ENCODE peak calls at places on chromosomes 13 and 19, in eight cellular contexts. A, Y, R, D, Q, C, E and Z are unnamed samples.

GRCh38 chr13:32446220-32446619 is 18.3 kb upstream of the N4BP2L1 start:
- DNase-seq in A (no peak), Y (no peak), R (no peak), D (no peak), Q (no peak), C (no peak), E (no peak), Z (no peak)

GRCh38 chr19:51695088-51695487 is 2.0 kb downstream of the SPACA6 start:
- DNase-seq in A (no peak), Y (no peak), R (no peak), D (no peak), Q (no peak), C (no peak), E (no peak), Z (peak)

GRCh38 chr13:27504541-27504940 is 54.2 kb upstream of the MTIF3 start:
- DNase-seq in A (no peak), Y (no peak), R (no peak), D (no peak), Q (no peak), C (no peak), E (no peak), Z (peak)

GRCh38 chr19:1355258-1355973 is 28.3 kb upstream of the NDUFS7 start:
- DNase-seq in A (no peak), Y (no peak), R (peak), D (no peak), Q (no peak), C (no peak), E (no peak), Z (no peak)

GRCh38 chr13:39363393-39363792 is 239.6 kb downstream of the LHFPL6 start:
- DNase-seq in A (no peak), Y (peak), R (no peak), D (no peak), Q (no peak), C (no peak), E (no peak), Z (no peak)

GRCh38 chr19:2376784-2377519 is 16.9 kb downstream of the TMPRSS9 start:
- DNase-seq in A (no peak), Y (no peak), R (no peak), D (no peak), Q (no peak), C (no peak), E (no peak), Z (no peak)

GRCh38 chr13:26051231-26052135 is at the start of gene SHISA2:
- DNase-seq in A (no peak), Y (no peak), R (peak), D (peak), Q (peak), C (no peak), E (peak), Z (no peak)

GRCh38 chr13:45847554-45848224 is 3.9 kb downstream of the SIAH3 start:
- DNase-seq in A (peak), Y (peak), R (peak), D (no peak), Q (no peak), C (peak), E (no peak), Z (no peak)

GRCh38 chr13:110312669-110313031 is 5.6 kb downstream of the COL4A2 start:
- DNase-seq in A (no peak), Y (peak), R (no peak), D (peak), Q (no peak), C (no peak), E (no peak), Z (no peak)

GRCh38 chr19:4606921-4607678 is 32.2 kb upstream of the TNFAIP8L1 start:
- DNase-seq in A (no peak), Y (no peak), R (no peak), D (no peak), Q (no peak), C (no peak), E (no peak), Z (no peak)

GRCh38 chr13:59562924-59563323 is 600.8 kb downstream of the DIAPH3 start:
- DNase-seq in A (no peak), Y (no peak), R (no peak), D (no peak), Q (no peak), C (no peak), E (no peak), Z (no peak)

GRCh38 chr13:114111577-114111976 is 20.8 kb downstream of the RASA3 start:
- DNase-seq in A (no peak), Y (peak), R (peak), D (no peak), Q (no peak), C (peak), E (no peak), Z (peak)

GRCh38 chr19:35236638-35237400 is 8.3 kb upstream of the FAM187B start:
- DNase-seq in A (no peak), Y (no peak), R (no peak), D (no peak), Q (peak), C (peak), E (no peak), Z (no peak)

GRCh38 chr19:2410023-2410422 is 17.4 kb downstream of the TIMM13 start:
- DNase-seq in A (no peak), Y (no peak), R (no peak), D (no peak), Q (no peak), C (no peak), E (no peak), Z (no peak)

GRCh38 chr19:45406165-45406956 is at the start of gene POLR1G:
- DNase-seq in A (peak), Y (peak), R (peak), D (peak), Q (peak), C (peak), E (no peak), Z (peak)

GRCh38 chr13:67632590-67632989 is 402.5 kb upstream of the PCDH9 start:
- DNase-seq in A (no peak), Y (no peak), R (no peak), D (no peak), Q (no peak), C (no peak), E (no peak), Z (no peak)

GRCh38 chr19:50333737-50334617 is 4.8 kb upstream of the KCNC3 start:
- DNase-seq in A (peak), Y (peak), R (peak), D (peak), Q (no peak), C (peak), E (no peak), Z (no peak)

GRCh38 chr13:50365683-50366391 is 350.6 kb downstream of the KCNRG start:
- DNase-seq in A (no peak), Y (no peak), R (peak), D (peak), Q (peak), C (peak), E (no peak), Z (no peak)

GRCh38 chr13:59447846-59448620 is 715.7 kb downstream of the DIAPH3 start:
- DNase-seq in A (no peak), Y (no peak), R (no peak), D (no peak), Q (no peak), C (no peak), E (peak), Z (no peak)

GRCh38 chr13:93227906-93228801 is 1.5 kb downstream of the GPC6 start:
- DNase-seq in A (peak), Y (peak), R (no peak), D (peak), Q (no peak), C (peak), E (no peak), Z (no peak)

GRCh38 chr13:80030491-80030890 is 310.4 kb downstream of the SPRY2 start:
- DNase-seq in A (no peak), Y (no peak), R (peak), D (peak), Q (no peak), C (peak), E (peak), Z (no peak)

GRCh38 chr19:12994701-12995595 is at the start of gene NFIX:
- DNase-seq in A (peak), Y (peak), R (peak), D (no peak), Q (no peak), C (peak), E (no peak), Z (peak)

GRCh38 chr19:39946532-39946931 is 12.1 kb upstream of the FCGBP start:
- DNase-seq in A (no peak), Y (no peak), R (peak), D (no peak), Q (peak), C (no peak), E (no peak), Z (no peak)

GRCh38 chr13:96172066-96172465 is 82.2 kb downstream of the HS6ST3 start:
- DNase-seq in A (no peak), Y (no peak), R (no peak), D (no peak), Q (no peak), C (no peak), E (no peak), Z (no peak)

GRCh38 chr13:97279913-97280312 is 57.8 kb downstream of the MBNL2 start:
- DNase-seq in A (no peak), Y (no peak), R (no peak), D (no peak), Q (no peak), C (no peak), E (no peak), Z (no peak)

GRCh38 chr19:50854636-50855410 is at the start of gene KLK3:
- DNase-seq in A (no peak), Y (no peak), R (no peak), D (no peak), Q (no peak), C (no peak), E (no peak), Z (no peak)

GRCh38 chr13:64453831-64454230 is 2776.3 kb downstream of the PCDH9 start:
- DNase-seq in A (no peak), Y (no peak), R (no peak), D (no peak), Q (no peak), C (no peak), E (no peak), Z (no peak)

GRCh38 chr19:35732540-35733179 is 9.6 kb downstream of the IGFLR1 start:
- DNase-seq in A (no peak), Y (no peak), R (no peak), D (no peak), Q (no peak), C (no peak), E (no peak), Z (no peak)

GRCh38 chr19:14070268-14071050 is 2.1 kb upstream of the MISP3 start:
- DNase-seq in A (no peak), Y (no peak), R (no peak), D (no peak), Q (no peak), C (no peak), E (no peak), Z (no peak)

GRCh38 chr19:14073232-14073924 is 792 bp downstream of the MISP3 start:
- DNase-seq in A (peak), Y (peak), R (peak), D (peak), Q (no peak), C (peak), E (no peak), Z (no peak)

GRCh38 chr19:14078406-14078805 is 5.8 kb downstream of the MISP3 start:
- DNase-seq in A (no peak), Y (no peak), R (no peak), D (no peak), Q (no peak), C (no peak), E (no peak), Z (no peak)

GRCh38 chr19:14073925-14074838 is 1.6 kb downstream of the MISP3 start:
- DNase-seq in A (peak), Y (peak), R (no peak), D (no peak), Q (no peak), C (peak), E (no peak), Z (no peak)

GRCh38 chr19:14072535-14073231 is at the start of gene MISP3:
- DNase-seq in A (no peak), Y (peak), R (peak), D (peak), Q (no peak), C (peak), E (no peak), Z (no peak)
- TF ChIP-seq CTCF in A (no peak), Y (no peak), R (no peak), D (no peak), Q (no peak), C (no peak), E (no peak), Z (no peak)

GRCh38 chr13:41019027-41019487 is at the start of gene ELF1:
- DNase-seq in A (peak), Y (no peak), R (peak), D (peak), Q (no peak), C (peak), E (no peak), Z (no peak)
- H3K4me3 ChIP-seq in A (no peak), Y (peak), R (peak), D (peak), Q (peak), C (peak), E (no peak), Z (peak)

GRCh38 chr19:16889883-16890460 is 1.2 kb downstream of the F2RL3 start:
- DNase-seq in A (no peak), Y (peak), R (no peak), D (no peak), Q (no peak), C (no peak), E (no peak), Z (no peak)

GRCh38 chr19:16889429-16889882 is 657 bp downstream of the F2RL3 start:
- DNase-seq in A (no peak), Y (peak), R (peak), D (no peak), Q (no peak), C (no peak), E (no peak), Z (peak)

GRCh38 chr19:16890461-16891184 is 1.8 kb downstream of the F2RL3 start:
- DNase-seq in A (no peak), Y (peak), R (no peak), D (no peak), Q (no peak), C (no peak), E (no peak), Z (no peak)

GRCh38 chr19:16887353-16888265 is 1.2 kb upstream of the F2RL3 start:
- DNase-seq in A (no peak), Y (no peak), R (no peak), D (no peak), Q (no peak), C (no peak), E (no peak), Z (no peak)

DNA sequence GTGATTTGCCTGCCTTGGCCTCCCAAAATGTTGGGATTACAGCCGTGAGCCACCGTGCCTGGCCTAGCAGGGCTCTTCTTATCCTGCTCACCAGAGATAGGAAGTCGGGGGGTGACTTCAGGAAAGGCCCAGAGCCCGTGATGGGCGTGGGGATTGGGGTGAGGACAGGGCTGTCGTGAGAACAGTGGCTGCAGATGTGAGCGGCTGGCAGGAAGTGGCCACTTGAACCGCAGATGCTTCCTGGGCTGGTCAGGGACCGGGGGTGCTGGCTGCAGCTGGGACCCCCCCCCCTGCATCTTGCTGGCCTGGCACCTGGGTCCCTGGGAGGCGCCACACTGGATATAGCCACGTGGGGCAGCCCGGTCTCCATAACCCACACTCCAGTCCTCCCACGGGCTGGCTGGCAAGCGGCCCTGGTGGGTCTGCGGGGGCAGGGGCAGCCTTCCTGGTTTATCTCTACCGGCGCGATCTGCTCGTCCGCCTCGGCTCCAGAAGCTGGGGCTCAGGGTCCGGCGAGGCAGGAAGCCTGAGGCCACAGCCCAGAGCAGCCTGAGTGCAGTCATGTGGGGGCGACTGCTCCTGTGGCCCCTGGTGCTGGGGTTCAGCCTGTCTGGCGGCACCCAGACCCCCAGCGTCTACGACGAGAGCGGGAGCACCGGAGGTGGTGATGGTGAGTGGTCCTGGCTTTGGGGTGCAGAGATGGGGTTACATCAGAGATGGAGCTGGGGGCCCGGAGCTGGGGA is at the start of gene F2RL3:
- DNase-seq in A (no peak), Y (peak), R (peak), D (no peak), Q (no peak), C (peak), E (no peak), Z (no peak)
- TF ChIP-seq EP300 in A (peak), Y (no peak), R (peak), D (no peak), Q (no peak), C (peak), E (no peak), Z (no peak)

GRCh38 chr19:48595171-48595570 is 11.4 kb upstream of the SPACA4 start:
- DNase-seq in A (no peak), Y (no peak), R (no peak), D (no peak), Q (no peak), C (no peak), E (no peak), Z (no peak)
- TF ChIP-seq CTCF in A (no peak), Y (no peak), R (no peak), D (no peak), Q (no peak), C (no peak), E (no peak), Z (no peak)

DNA sequence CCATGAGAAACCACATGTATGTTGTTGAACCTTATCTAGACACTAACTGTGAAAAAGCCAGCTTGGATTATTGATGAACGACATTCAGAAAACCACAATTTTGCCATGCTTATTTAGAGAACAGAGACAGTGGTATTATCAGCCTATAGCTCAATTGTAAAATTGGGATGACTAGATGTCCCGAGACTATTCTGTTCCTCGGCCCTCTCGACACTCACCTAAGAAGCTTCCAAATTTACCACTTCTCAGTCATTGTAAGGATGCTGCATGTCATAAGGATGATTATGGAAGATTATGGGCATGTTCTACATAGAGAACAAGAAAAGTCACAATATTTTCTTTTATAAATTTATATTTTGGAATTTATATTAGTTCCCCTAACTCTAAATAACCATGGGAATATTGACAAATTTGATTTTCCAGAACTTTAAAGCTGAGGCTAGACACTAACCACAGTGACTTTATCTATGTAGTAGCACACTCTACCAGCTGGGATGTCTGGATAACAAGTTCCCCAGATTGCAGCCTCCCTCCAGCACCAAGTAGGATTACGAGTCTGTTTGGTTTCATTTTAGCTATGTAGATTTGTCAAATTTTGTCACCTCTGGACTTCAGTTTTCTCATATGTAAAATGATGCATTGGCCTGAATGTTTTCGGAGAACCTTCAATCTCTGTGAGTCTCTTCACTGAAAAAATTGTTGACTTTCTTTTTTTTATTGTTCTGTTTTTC is 513.6 kb downstream of the IRS2 start:
- DNase-seq in A (no peak), Y (no peak), R (no peak), D (peak), Q (no peak), C (no peak), E (no peak), Z (no peak)
- H3K4me3 ChIP-seq in A (no peak), Y (no peak), R (no peak), D (peak), Q (no peak), C (no peak), E (no peak), Z (no peak)

GRCh38 chr13:73369095-73369494 is 310.3 kb downstream of the KLF5 start:
- DNase-seq in A (no peak), Y (no peak), R (no peak), D (no peak), Q (no peak), C (no peak), E (no peak), Z (no peak)

GRCh38 chr13:73370066-73370465 is 311.3 kb downstream of the KLF5 start:
- DNase-seq in A (no peak), Y (no peak), R (no peak), D (no peak), Q (no peak), C (no peak), E (no peak), Z (no peak)

GRCh38 chr13:73367886-73368285 is 309.1 kb downstream of the KLF5 start:
- DNase-seq in A (no peak), Y (no peak), R (no peak), D (no peak), Q (no peak), C (no peak), E (no peak), Z (no peak)

GRCh38 chr13:73366241-73366640 is 307.4 kb downstream of the KLF5 start:
- DNase-seq in A (no peak), Y (no peak), R (no peak), D (no peak), Q (no peak), C (no peak), E (no peak), Z (no peak)

DNA sequence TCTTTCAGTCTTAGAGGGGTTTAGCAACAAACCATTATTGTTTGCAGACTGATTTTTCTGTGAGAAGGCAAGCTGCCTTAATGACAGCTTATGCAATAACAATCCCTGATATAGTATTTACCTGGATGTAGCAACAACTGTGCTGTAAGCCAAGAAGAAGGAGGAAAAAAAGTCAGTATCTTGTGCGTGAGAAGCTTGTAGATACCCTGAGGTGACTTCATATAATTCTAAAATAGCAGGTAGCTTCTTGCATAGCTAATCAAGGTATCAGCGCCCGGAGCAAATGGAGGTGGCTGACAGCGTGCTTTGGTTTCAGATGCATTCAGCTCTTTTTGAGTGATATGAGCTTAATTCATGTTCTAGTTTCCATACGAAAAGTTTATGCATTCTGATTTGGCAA is 309.8 kb downstream of the KLF5 start:
- DNase-seq in A (no peak), Y (no peak), R (no peak), D (peak), Q (no peak), C (no peak), E (no peak), Z (no peak)
- TF ChIP-seq EP300 in A (no peak), Y (no peak), R (no peak), D (no peak), Q (no peak), C (no peak), E (no peak), Z (no peak)

DNA sequence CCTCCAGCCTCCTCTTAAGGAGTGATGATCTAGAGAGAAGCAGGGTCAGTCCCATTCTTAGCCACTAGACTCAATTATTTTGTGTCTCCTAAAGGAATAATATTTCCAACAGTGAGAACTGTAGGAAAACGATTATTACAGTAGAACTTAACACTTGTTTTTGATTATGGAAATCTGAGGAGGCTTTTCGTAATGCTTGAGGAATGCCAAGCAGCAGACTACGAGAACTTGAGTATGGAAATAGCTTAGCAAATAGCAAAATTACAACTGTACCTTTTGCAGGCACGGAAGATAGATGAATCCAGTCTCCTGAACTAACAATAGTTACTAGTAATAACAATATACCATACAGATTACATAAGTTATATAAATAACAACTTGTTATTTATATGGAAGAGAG is 12.2 kb downstream of the BRD4 start:
- DNase-seq in A (no peak), Y (no peak), R (no peak), D (no peak), Q (no peak), C (no peak), E (no peak), Z (no peak)
- TF ChIP-seq CTCF in A (no peak), Y (no peak), R (no peak), D (no peak), Q (no peak), C (no peak), E (no peak), Z (no peak)